ENCODE peak calls at places on chromosomes 7 and 10, in seven cellular contexts. S is H9, I is posterior vena cava, P is HEK293T, E is right atrium auricular region, J is hepatic stellate cell, C is mucosa of descending colon. O is an unnamed sample.
A peak's percentile ranks its signal among the peaks of the same experiment; 100 is the strongest.

GRCh38 chr7:66163186-66163610 is 41.9 kb upstream of the TPST1 start:
- DNase-seq in S (no peak), I (no peak), P (no peak), E (no peak), J (no peak), C (no peak), O (no peak)

GRCh38 chr7:78326870-78327269 is 528.3 kb downstream of the PHTF2 start:
- DNase-seq in S (no peak), I (no peak), P (no peak), E (no peak), J (no peak), C (no peak), O (no peak)

GRCh38 chr10:92291921-92292860 is 1.2 kb downstream of the MARCHF5 start:
- DNase-seq in S (no peak), I (no peak), P (peak; percentile 35), E (peak; percentile 71), J (peak; percentile 46), C (no peak), O (peak; percentile 22)

GRCh38 chr7:50921114-50921513 is 138.4 kb upstream of the GRB10 start:
- DNase-seq in S (no peak), I (no peak), P (no peak), E (no peak), J (no peak), C (no peak), O (peak; percentile 37)

GRCh38 chr10:11242443-11243386 is 225.0 kb downstream of the CELF2 start:
- DNase-seq in S (no peak), I (no peak), P (no peak), E (no peak), J (no peak), C (peak; percentile 68), O (no peak)

GRCh38 chr7:135853499-135853898 is 104.9 kb upstream of the FAM180A start:
- DNase-seq in S (no peak), I (no peak), P (no peak), E (no peak), J (no peak), C (no peak), O (no peak)

GRCh38 chr10:93567277-93568104 is 1.0 kb downstream of the FFAR4 start:
- DNase-seq in S (no peak), I (no peak), P (no peak), E (no peak), J (no peak), C (no peak), O (no peak)

GRCh38 chr7:101466871-101467270 is 104.2 kb downstream of the COL26A1 start:
- DNase-seq in S (no peak), I (peak; percentile 28), P (no peak), E (no peak), J (no peak), C (no peak), O (no peak)

GRCh38 chr10:59176241-59177030 is at the start of gene PHYHIPL:
- DNase-seq in S (peak; percentile 58), I (peak; percentile 41), P (peak; percentile 41), E (no peak), J (no peak), C (peak; percentile 37), O (peak; percentile 60)

GRCh38 chr7:82428186-82428961 is 15.2 kb downstream of the CACNA2D1 start:
- DNase-seq in S (no peak), I (no peak), P (no peak), E (no peak), J (peak; percentile 48), C (no peak), O (no peak)

GRCh38 chr10:71323407-71323806 is 4.3 kb downstream of the SLC29A3 start:
- DNase-seq in S (no peak), I (no peak), P (peak; percentile 54), E (no peak), J (peak; percentile 49), C (no peak), O (no peak)

GRCh38 chr10:72886596-72887522 is 6.7 kb upstream of the OIT3 start:
- DNase-seq in S (peak; percentile 69), I (no peak), P (no peak), E (no peak), J (no peak), C (no peak), O (no peak)

GRCh38 chr10:22429146-22429545 is 83.8 kb downstream of the SPAG6 start:
- DNase-seq in S (no peak), I (no peak), P (no peak), E (no peak), J (no peak), C (no peak), O (no peak)

GRCh38 chr7:94556028-94556427 is 46.4 kb downstream of the CASD1 start:
- DNase-seq in S (no peak), I (no peak), P (no peak), E (no peak), J (no peak), C (no peak), O (no peak)

GRCh38 chr7:51238981-51239495 is 77.6 kb downstream of the COBL start:
- DNase-seq in S (no peak), I (no peak), P (no peak), E (no peak), J (no peak), C (no peak), O (no peak)